ENCODE peak calls at places on chromosomes 12 and 14, in nine cellular contexts. K is DMS153; S is H7; B is esophagus squamous epithelium; J is endothelial cell; I is NCI-H345; U is activated CD8-positive, alpha-beta memory T cell treated with anti-CD3 and anti-CD28 coated beads, Interleukin-2, amount 50 U/mL, for 4 hours; Z is NCI-H1436; Y is CD4-positive, alpha-beta memory T cell. C is an unnamed sample.

GRCh38 chr12:112841891-112842290 is 50.3 kb downstream of the RPH3A start:
- DNase-seq in S (no peak), U (no peak), K (no peak), Z (no peak), B (no peak), J (no peak), Y (no peak), I (no peak), C (no peak)

GRCh38 chr14:59768855-59769254 is 101.7 kb downstream of the RTN1 start:
- DNase-seq in B (no peak), Z (no peak), U (no peak), K (no peak), S (no peak), I (no peak), Y (no peak), J (no peak), C (no peak)

GRCh38 chr14:101369194-101369915 is 191.9 kb upstream of the DIO3 start:
- DNase-seq in K (no peak), S (peak), U (no peak), I (no peak), J (no peak), Y (no peak), B (no peak), Z (no peak), C (no peak)

GRCh38 chr12:46617167-46617566 is 208.6 kb downstream of the SLC38A4 start:
- DNase-seq in S (no peak), Y (no peak), J (no peak), Z (no peak), K (no peak), I (no peak), U (no peak), B (no peak), C (no peak)

GRCh38 chr12:87756111-87756510 is 273.1 kb downstream of the C12orf50 start:
- DNase-seq in K (no peak), I (no peak), J (no peak), S (no peak), Y (no peak), B (no peak), U (no peak), Z (no peak), C (no peak)

GRCh38 chr12:89980236-89980635 is 271.6 kb upstream of the ATP2B1 start:
- DNase-seq in Y (no peak), I (no peak), K (no peak), Z (no peak), B (no peak), S (no peak), J (no peak), U (no peak), C (no peak)

GRCh38 chr12:86117711-86118110 is 138.5 kb downstream of the MGAT4C start:
- DNase-seq in S (no peak), J (no peak), Y (no peak), K (no peak), B (no peak), U (no peak), Z (no peak), I (no peak), C (no peak)

GRCh38 chr12:46260913-46261476 is 7.8 kb downstream of the SLC38A1 start:
- DNase-seq in I (peak), Z (peak), K (no peak), Y (no peak), J (no peak), B (no peak), S (no peak), U (no peak), C (no peak)

GRCh38 chr14:71959055-71959454 is 26.8 kb downstream of the RGS6 start:
- DNase-seq in S (no peak), I (no peak), Z (no peak), Y (no peak), J (no peak), U (no peak), B (no peak), K (peak), C (no peak)

GRCh38 chr12:123849517-123849916 is 87.4 kb downstream of the DNAH10 start:
- DNase-seq in Y (no peak), K (no peak), S (no peak), I (no peak), U (no peak), J (no peak), Z (no peak), B (no peak), C (no peak)

GRCh38 chr14:20614038-20614840 is 23.1 kb upstream of the RNASE12 start:
- DNase-seq in I (no peak), B (no peak), Z (no peak), Y (peak), S (peak), U (peak), J (peak), K (no peak), C (no peak)

GRCh38 chr12:32043928-32044549 is 62.6 kb upstream of the BICD1 start:
- DNase-seq in Y (no peak), J (no peak), B (no peak), Z (no peak), I (no peak), U (no peak), K (no peak), S (no peak), C (no peak)

GRCh38 chr14:45254771-45255170 is 1.8 kb upstream of the MIS18BP1 start:
- DNase-seq in B (no peak), K (no peak), S (no peak), Y (no peak), I (no peak), Z (no peak), J (no peak), U (no peak), C (no peak)

GRCh38 chr12:41339784-41340183 is 151.7 kb downstream of the PDZRN4 start:
- DNase-seq in S (no peak), B (no peak), Z (no peak), Y (no peak), U (no peak), J (no peak), K (no peak), I (no peak), C (no peak)

GRCh38 chr12:30515351-30515750 is 180.3 kb downstream of the IPO8 start:
- DNase-seq in Z (no peak), I (peak), S (peak), J (no peak), U (no peak), Y (no peak), K (no peak), B (no peak), C (no peak)

GRCh38 chr12:109735825-109736551 is 22.4 kb downstream of the FAM222A start:
- DNase-seq in Y (no peak), B (no peak), S (no peak), U (peak), J (no peak), Z (no peak), K (no peak), I (no peak), C (no peak)

GRCh38 chr12:6925543-6926279 is 2.0 kb upstream of the ATN1 start:
- DNase-seq in Z (no peak), B (no peak), U (no peak), Y (no peak), I (peak), S (peak), J (peak), K (no peak), C (no peak)

GRCh38 chr12:52464921-52465320 is 8.7 kb downstream of the KRT6C start:
- DNase-seq in Y (no peak), J (no peak), U (no peak), Z (no peak), I (no peak), S (no peak), K (no peak), B (no peak), C (no peak)

GRCh38 chr12:104313568-104314241 is 10.2 kb downstream of the EID3 start:
- DNase-seq in J (no peak), U (no peak), Z (no peak), B (no peak), S (no peak), I (no peak), K (no peak), Y (no peak), C (no peak)

GRCh38 chr12:46483572-46484395 is 111.2 kb upstream of the SLC38A2 start:
- DNase-seq in U (no peak), B (no peak), K (no peak), S (no peak), Y (no peak), I (no peak), J (no peak), Z (no peak), C (no peak)

GRCh38 chr14:95895720-95896119 is 19.1 kb downstream of the TUNAR start:
- DNase-seq in Y (no peak), I (no peak), B (no peak), Z (peak), K (no peak), U (no peak), J (peak), S (peak), C (no peak)

GRCh38 chr12:115407036-115407435 is 723.1 kb upstream of the TBX3 start:
- DNase-seq in B (no peak), Z (peak), K (peak), J (no peak), U (no peak), Y (no peak), S (no peak), I (peak), C (no peak)

GRCh38 chr12:69066420-69067373 is 133.7 kb upstream of the CPM start:
- DNase-seq in K (peak), S (no peak), J (no peak), Z (no peak), B (no peak), U (no peak), I (no peak), Y (no peak), C (no peak)

GRCh38 chr14:57161583-57161982 is 107.1 kb downstream of the EXOC5 start:
- DNase-seq in I (no peak), Z (no peak), S (no peak), K (no peak), U (no peak), J (no peak), B (no peak), Y (no peak), C (no peak)

GRCh38 chr12:58841058-58841798 is 79.1 kb downstream of the LRIG3 start:
- DNase-seq in U (no peak), I (no peak), S (no peak), Y (peak), B (no peak), K (no peak), J (no peak), Z (no peak), C (no peak)

GRCh38 chr12:71536939-71537622 is 97.5 kb downstream of the LGR5 start:
- DNase-seq in I (no peak), Z (no peak), U (no peak), B (no peak), K (no peak), S (no peak), Y (no peak), J (no peak), C (no peak)

GRCh38 chr12:87671757-87672156 is 357.4 kb downstream of the C12orf50 start:
- DNase-seq in S (no peak), Y (no peak), I (no peak), J (no peak), U (no peak), Z (no peak), B (no peak), K (no peak), C (no peak)

GRCh38 chr14:104429291-104429861 is 150.2 kb upstream of the C14orf180 start:
- DNase-seq in Z (no peak), K (no peak), U (peak), B (no peak), S (no peak), Y (no peak), I (no peak), J (no peak), C (no peak)

GRCh38 chr14:103763730-103764488 is 48.3 kb downstream of the ZFYVE21 start:
- DNase-seq in J (no peak), U (no peak), K (no peak), I (no peak), Y (no peak), S (no peak), Z (no peak), B (no peak), C (no peak)

GRCh38 chr12:76029982-76030377 is 1.6 kb downstream of the PHLDA1 start:
- DNase-seq in I (no peak), Y (no peak), J (peak), U (peak), K (no peak), S (peak), Z (no peak), B (no peak), C (no peak)

GRCh38 chr12:84542289-84542688 is 370.3 kb downstream of the SLC6A15 start:
- DNase-seq in Y (no peak), Z (no peak), K (no peak), S (no peak), U (no peak), I (no peak), J (no peak), B (no peak), C (no peak)

GRCh38 chr14:81211844-81212243 is 8.9 kb downstream of the GTF2A1 start:
- DNase-seq in S (no peak), U (peak), I (no peak), Y (peak), K (no peak), B (no peak), J (no peak), Z (no peak), C (no peak)

GRCh38 chr12:109763201-109763841 is 49.7 kb downstream of the FAM222A start:
- DNase-seq in J (no peak), Z (no peak), S (no peak), I (no peak), K (no peak), B (no peak), U (no peak), Y (no peak), C (no peak)

GRCh38 chr12:123660328-123660727 is 10.6 kb upstream of the TCTN2 start:
- DNase-seq in Z (no peak), K (no peak), Y (no peak), J (no peak), U (no peak), B (no peak), I (no peak), S (no peak), C (no peak)

GRCh38 chr14:60328588-60328987 is 79.6 kb downstream of the PPM1A start:
- DNase-seq in S (peak), Y (no peak), J (no peak), K (no peak), U (no peak), B (no peak), Z (peak), I (peak), C (no peak)

GRCh38 chr14:91716999-91717398 is 14.9 kb downstream of the CATSPERB start:
- DNase-seq in Z (no peak), I (no peak), J (no peak), U (no peak), K (no peak), S (no peak), B (no peak), Y (no peak), C (no peak)

GRCh38 chr12:67018105-67018504 is 251.1 kb upstream of the CAND1 start:
- DNase-seq in S (peak), I (no peak), U (no peak), B (no peak), Z (no peak), Y (no peak), J (peak), K (no peak), C (no peak)

GRCh38 chr12:92398565-92399309 is 253.1 kb upstream of the BTG1 start:
- DNase-seq in S (no peak), U (no peak), Y (peak), I (no peak), J (no peak), Z (no peak), K (no peak), B (no peak), C (no peak)